ENCODE peak calls at places on chromosomes 1 and 21, in four cellular contexts. W is stimulated activated CD8-positive, alpha-beta memory T cell treated with anti-CD3 and anti-CD28 coated beads, Interleukin-4, amount 100 ng/mL, for 1 hour; I is stimulated activated CD4-positive, alpha-beta T cell treated with anti-CD3 and anti-CD28 coated beads, Interleukin-2, amount 100 ng/mL, for 24 hours; T is NCI-H2171 treated with DMSO at 0.1 percent for 48 hours. E is an unnamed sample.
A peak's percentile ranks its signal among the peaks of the same experiment; 100 is the strongest.

GRCh38 chr21:38918629-38919346 is 113.1 kb downstream of the ETS2 start:
- DNase-seq in W (no peak), I (no peak), T (no peak), E (no peak)

GRCh38 chr1:163922743-163923186 is 601.0 kb downstream of the NUF2 start:
- DNase-seq in W (no peak), I (no peak), T (no peak), E (no peak)

GRCh38 chr1:27071049-27071416 is 58.4 kb upstream of the TENT5B start:
- DNase-seq in W (no peak), I (no peak), T (peak; percentile 78), E (no peak)

GRCh38 chr1:62076286-62076685 is 118.4 kb upstream of the L1TD1 start:
- DNase-seq in W (no peak), I (no peak), T (no peak), E (no peak)

GRCh38 chr1:41791667-41792484 is 126.8 kb downstream of the HIVEP3 start:
- DNase-seq in W (no peak), I (peak; percentile 45), T (no peak), E (peak; percentile 19)

GRCh38 chr21:42121792-42122191 is 50.7 kb downstream of the UMODL1 start:
- DNase-seq in W (no peak), I (no peak), T (no peak), E (no peak)

GRCh38 chr1:67534627-67535065 is 104.4 kb upstream of the SERBP1 start:
- DNase-seq in W (no peak), I (no peak), T (no peak), E (no peak)

GRCh38 chr1:169133228-169133576 is 26.7 kb downstream of the ATP1B1 start:
- DNase-seq in W (no peak), I (no peak), T (no peak), E (no peak)

GRCh38 chr21:15192243-15192642 is 127.4 kb upstream of the NRIP1 start:
- DNase-seq in W (no peak), I (no peak), T (no peak), E (no peak)

GRCh38 chr21:26909972-26910371 is 56.9 kb downstream of the ADAMTS5 start:
- DNase-seq in W (no peak), I (no peak), T (no peak), E (no peak)

GRCh38 chr1:59170659-59171058 is 126.2 kb upstream of the FGGY start:
- DNase-seq in W (no peak), I (no peak), T (no peak), E (no peak)

GRCh38 chr1:230113605-230114241 is 46.7 kb downstream of the GALNT2 start:
- DNase-seq in W (no peak), I (no peak), T (no peak), E (no peak)

GRCh38 chr1:172478485-172478884 is 34.6 kb upstream of the PIGC start:
- DNase-seq in W (no peak), I (no peak), T (no peak), E (no peak)